ENCODE peak calls at places on chromosomes 11 and 22, in eight cellular contexts. One of them, this sample, is unnamed.

GRCh38 chr11:2569321-2569721 is 124.5 kb downstream of the KCNQ1 start:
- DNase-seq in HT1080: peak
- DNase-seq in amniotic stem cell: no peak
- DNase-seq in EL: peak
- DNase-seq in IMR-90: no peak
- DNase-seq in activated CD4-positive, alpha-beta T cell treated with anti-CD3 and anti-CD28 coated beads, Interleukin-2, amount 10 ng/mL, durations not matched to agents 7 days and 5 days: no peak
- DNase-seq in MM.1S: peak
- DNase-seq in Peyer's patch: no peak
- DNase-seq in this sample: no peak

GRCh38 chr11:131767421-131767820 is 397.0 kb downstream of the NTM start:
- DNase-seq in IMR-90: peak
- DNase-seq in HT1080: peak
- DNase-seq in MM.1S: no peak
- DNase-seq in EL: peak
- DNase-seq in amniotic stem cell: no peak
- DNase-seq in Peyer's patch: no peak
- DNase-seq in activated CD4-positive, alpha-beta T cell treated with anti-CD3 and anti-CD28 coated beads, Interleukin-2, amount 10 ng/mL, durations not matched to agents 7 days and 5 days: no peak
- DNase-seq in this sample: no peak

GRCh38 chr22:24140357-24140756 is 40.9 kb upstream of the SUSD2 start:
- DNase-seq in activated CD4-positive, alpha-beta T cell treated with anti-CD3 and anti-CD28 coated beads, Interleukin-2, amount 10 ng/mL, durations not matched to agents 7 days and 5 days: no peak
- DNase-seq in HT1080: no peak
- DNase-seq in Peyer's patch: no peak
- DNase-seq in EL: no peak
- DNase-seq in amniotic stem cell: no peak
- DNase-seq in MM.1S: no peak
- DNase-seq in IMR-90: peak
- DNase-seq in this sample: no peak

GRCh38 chr11:1988667-1989317 is 8.8 kb downstream of the H19 start:
- DNase-seq in Peyer's patch: no peak
- DNase-seq in amniotic stem cell: no peak
- DNase-seq in IMR-90: no peak
- DNase-seq in MM.1S: no peak
- DNase-seq in HT1080: no peak
- DNase-seq in activated CD4-positive, alpha-beta T cell treated with anti-CD3 and anti-CD28 coated beads, Interleukin-2, amount 10 ng/mL, durations not matched to agents 7 days and 5 days: no peak
- DNase-seq in EL: no peak
- DNase-seq in this sample: no peak

GRCh38 chr11:17790453-17790852 is 55.9 kb downstream of the KCNC1 start:
- DNase-seq in amniotic stem cell: peak
- DNase-seq in EL: peak
- DNase-seq in HT1080: peak
- DNase-seq in IMR-90: peak
- DNase-seq in MM.1S: no peak
- DNase-seq in activated CD4-positive, alpha-beta T cell treated with anti-CD3 and anti-CD28 coated beads, Interleukin-2, amount 10 ng/mL, durations not matched to agents 7 days and 5 days: no peak
- DNase-seq in Peyer's patch: no peak
- DNase-seq in this sample: no peak

GRCh38 chr22:18968011-18968749 is 32.1 kb upstream of the PRODH start:
- DNase-seq in activated CD4-positive, alpha-beta T cell treated with anti-CD3 and anti-CD28 coated beads, Interleukin-2, amount 10 ng/mL, durations not matched to agents 7 days and 5 days: no peak
- DNase-seq in Peyer's patch: peak
- DNase-seq in MM.1S: no peak
- DNase-seq in amniotic stem cell: no peak
- DNase-seq in IMR-90: peak
- DNase-seq in EL: peak
- DNase-seq in HT1080: no peak
- DNase-seq in this sample: no peak

GRCh38 chr11:119585038-119585666 is 143.8 kb downstream of the NECTIN1 start:
- DNase-seq in amniotic stem cell: no peak
- DNase-seq in IMR-90: no peak
- DNase-seq in Peyer's patch: no peak
- DNase-seq in EL: no peak
- DNase-seq in activated CD4-positive, alpha-beta T cell treated with anti-CD3 and anti-CD28 coated beads, Interleukin-2, amount 10 ng/mL, durations not matched to agents 7 days and 5 days: no peak
- DNase-seq in MM.1S: no peak
- DNase-seq in HT1080: no peak
- DNase-seq in this sample: no peak

GRCh38 chr11:83957038-83957900 is 671.1 kb upstream of the CCDC90B start:
- DNase-seq in EL: no peak
- DNase-seq in Peyer's patch: no peak
- DNase-seq in IMR-90: no peak
- DNase-seq in amniotic stem cell: no peak
- DNase-seq in MM.1S: no peak
- DNase-seq in activated CD4-positive, alpha-beta T cell treated with anti-CD3 and anti-CD28 coated beads, Interleukin-2, amount 10 ng/mL, durations not matched to agents 7 days and 5 days: no peak
- DNase-seq in HT1080: no peak
- DNase-seq in this sample: no peak

GRCh38 chr11:77093987-77094840 is 8.4 kb upstream of the OMP start:
- DNase-seq in EL: no peak
- DNase-seq in Peyer's patch: no peak
- DNase-seq in amniotic stem cell: no peak
- DNase-seq in IMR-90: no peak
- DNase-seq in HT1080: no peak
- DNase-seq in MM.1S: no peak
- DNase-seq in activated CD4-positive, alpha-beta T cell treated with anti-CD3 and anti-CD28 coated beads, Interleukin-2, amount 10 ng/mL, durations not matched to agents 7 days and 5 days: no peak
- DNase-seq in this sample: no peak

GRCh38 chr22:26314171-26314570 is 114.9 kb upstream of the ASPHD2 start:
- DNase-seq in HT1080: no peak
- DNase-seq in amniotic stem cell: no peak
- DNase-seq in IMR-90: no peak
- DNase-seq in Peyer's patch: no peak
- DNase-seq in MM.1S: no peak
- DNase-seq in EL: no peak
- DNase-seq in activated CD4-positive, alpha-beta T cell treated with anti-CD3 and anti-CD28 coated beads, Interleukin-2, amount 10 ng/mL, durations not matched to agents 7 days and 5 days: no peak
- DNase-seq in this sample: no peak

GRCh38 chr11:116062526-116063171 is 558.4 kb upstream of the CADM1 start:
- DNase-seq in Peyer's patch: no peak
- DNase-seq in HT1080: peak
- DNase-seq in EL: no peak
- DNase-seq in MM.1S: no peak
- DNase-seq in activated CD4-positive, alpha-beta T cell treated with anti-CD3 and anti-CD28 coated beads, Interleukin-2, amount 10 ng/mL, durations not matched to agents 7 days and 5 days: no peak
- DNase-seq in amniotic stem cell: no peak
- DNase-seq in IMR-90: no peak
- DNase-seq in this sample: no peak

This sample was measured in Jurkat, Clone E6-1.